ENCODE peak calls at places on chromosomes 16 and 17, in four cellular contexts. H is progenitor cell of endocrine pancreas, N is mucosa of descending colon, G is GM13976. B is an unnamed sample.

GRCh38 chr16:69031877-69032301 is 73.6 kb upstream of the HAS3 start:
- DNase-seq in H (no peak), N (peak), G (no peak), B (no peak)

GRCh38 chr16:276360-277077 is 775 bp upstream of the RGS11 start:
- DNase-seq in H (no peak), N (no peak), G (no peak), B (no peak)

GRCh38 chr17:47605006-47605405 is 44.7 kb upstream of the KPNB1 start:
- DNase-seq in H (no peak), N (no peak), G (no peak), B (no peak)

GRCh38 chr17:64387145-64387473 is 3.6 kb downstream of the PECAM1 start:
- DNase-seq in H (no peak), N (no peak), G (no peak), B (no peak)

GRCh38 chr17:40515491-40516041 is 14.1 kb upstream of the TNS4 start:
- DNase-seq in H (no peak), N (no peak), G (peak), B (no peak)

GRCh38 chr16:87648236-87648635 is 45.9 kb downstream of the JPH3 start:
- DNase-seq in H (no peak), N (no peak), G (no peak), B (no peak)

GRCh38 chr16:56793504-56793903 is 63.6 kb downstream of the NUP93 start:
- DNase-seq in H (no peak), N (peak), G (no peak), B (no peak)

GRCh38 chr17:71760062-71760720 is 360.6 kb upstream of the SOX9 start:
- DNase-seq in H (no peak), N (peak), G (no peak), B (no peak)

GRCh38 chr17:60901806-60902205 is 224.2 kb downstream of the BCAS3 start:
- DNase-seq in H (no peak), N (no peak), G (no peak), B (peak)

GRCh38 chr16:57680842-57681241 is 12.7 kb downstream of the ADGRG3 start:
- DNase-seq in H (no peak), N (no peak), G (no peak), B (no peak)

GRCh38 chr16:85625053-85625452 is 11.9 kb downstream of the GSE1 start:
- DNase-seq in H (no peak), N (no peak), G (no peak), B (no peak)

GRCh38 chr16:50781518-50781917 is 39.6 kb downstream of the CYLD start:
- DNase-seq in H (no peak), N (no peak), G (no peak), B (no peak)
- TF ChIP-seq CTCF in H (no peak), N (no peak), G (no peak), B (no peak)

GRCh38 chr17:75031972-75032895 is 14.5 kb downstream of the ATP5PD start:
- DNase-seq in H (no peak), N (peak), G (peak), B (no peak)

GRCh38 chr17:75033346-75034235 is 13.2 kb downstream of the ATP5PD start:
- DNase-seq in H (peak), N (peak), G (peak), B (peak)

GRCh38 chr17:75036643-75037268 is 10.0 kb downstream of the ATP5PD start:
- DNase-seq in H (no peak), N (peak), G (no peak), B (no peak)

GRCh38 chr17:75032896-75033294 is 13.9 kb downstream of the ATP5PD start:
- DNase-seq in H (no peak), N (peak), G (peak), B (no peak)

GRCh38 chr17:75034236-75034908 is 12.4 kb downstream of the ATP5PD start:
- DNase-seq in H (peak), N (peak), G (peak), B (no peak)
- TF ChIP-seq CTCF in H (peak), N (no peak), G (no peak), B (peak)

DNA sequence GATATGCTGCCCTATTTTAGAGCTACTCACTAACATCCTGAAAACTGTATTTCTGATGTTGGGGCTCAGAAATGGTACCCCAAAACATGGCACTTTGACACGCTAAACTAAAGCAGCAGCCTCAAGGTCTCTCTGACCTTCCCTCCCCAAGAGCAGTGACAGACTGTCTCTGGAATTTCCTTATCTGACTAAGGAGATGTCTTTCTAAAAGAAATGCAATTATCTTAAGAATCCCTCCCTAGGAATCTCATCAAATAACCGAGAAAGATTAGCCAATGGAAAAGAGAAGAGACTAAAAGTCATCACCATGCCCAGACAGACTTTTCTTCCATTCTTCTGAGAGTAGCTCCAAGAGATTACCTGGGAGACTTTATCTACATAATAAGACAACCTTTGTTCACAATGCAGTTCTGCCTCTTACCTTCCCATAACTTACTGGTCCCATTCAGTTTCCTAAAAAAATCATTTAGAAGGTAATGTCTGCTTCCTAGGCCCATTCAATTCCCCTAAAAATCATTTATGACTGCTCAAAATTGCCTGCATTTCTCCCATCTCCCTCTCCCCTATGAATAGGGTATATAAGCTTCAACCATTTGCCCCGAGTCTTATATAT is 123.9 kb downstream of the CPPED1 start:
- DNase-seq in H (no peak), N (no peak), G (no peak), B (no peak)
- TF ChIP-seq CTCF in H (no peak), N (no peak), G (no peak), B (no peak)

DNA sequence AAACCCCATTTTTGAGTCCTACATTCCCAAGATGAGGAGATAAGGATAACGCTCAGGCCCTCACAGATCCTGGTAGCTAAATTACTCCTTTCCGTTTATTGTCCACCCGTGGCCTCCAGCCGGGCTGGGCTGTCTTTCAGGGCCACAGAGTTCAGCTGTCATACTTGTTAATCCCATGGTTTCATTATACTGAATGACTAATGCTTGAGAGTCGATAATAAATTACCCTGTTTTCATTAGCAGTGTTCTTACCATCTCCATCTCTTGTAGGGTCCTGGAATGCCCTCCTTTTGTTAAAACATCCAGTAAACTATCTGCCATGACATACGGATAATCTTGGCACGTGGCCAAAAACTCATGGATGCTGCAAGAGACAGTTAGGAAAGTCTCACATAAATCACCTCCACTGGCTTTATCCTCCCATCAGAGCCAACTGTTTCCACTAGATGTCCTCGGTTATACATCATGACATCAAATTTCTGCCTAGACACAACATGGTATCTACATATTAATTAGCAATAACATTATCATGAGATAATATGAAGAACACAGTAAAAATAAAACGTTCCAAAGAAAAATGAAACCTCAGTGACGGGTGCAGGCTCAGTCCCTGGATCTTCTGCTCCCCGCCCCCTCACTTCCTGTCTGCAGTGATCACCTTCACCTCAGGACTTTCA is 45.3 kb downstream of the BRD7 start:
- DNase-seq in H (no peak), N (peak), G (no peak), B (no peak)
- TF ChIP-seq CTCF in H (peak), N (no peak), G (no peak), B (peak)

GRCh38 chr16:59146140-59146539 is 412.0 kb upstream of the GOT2 start:
- DNase-seq in H (no peak), N (no peak), G (no peak), B (no peak)
- TF ChIP-seq CTCF in H (no peak), N (no peak), G (no peak), B (no peak)

DNA sequence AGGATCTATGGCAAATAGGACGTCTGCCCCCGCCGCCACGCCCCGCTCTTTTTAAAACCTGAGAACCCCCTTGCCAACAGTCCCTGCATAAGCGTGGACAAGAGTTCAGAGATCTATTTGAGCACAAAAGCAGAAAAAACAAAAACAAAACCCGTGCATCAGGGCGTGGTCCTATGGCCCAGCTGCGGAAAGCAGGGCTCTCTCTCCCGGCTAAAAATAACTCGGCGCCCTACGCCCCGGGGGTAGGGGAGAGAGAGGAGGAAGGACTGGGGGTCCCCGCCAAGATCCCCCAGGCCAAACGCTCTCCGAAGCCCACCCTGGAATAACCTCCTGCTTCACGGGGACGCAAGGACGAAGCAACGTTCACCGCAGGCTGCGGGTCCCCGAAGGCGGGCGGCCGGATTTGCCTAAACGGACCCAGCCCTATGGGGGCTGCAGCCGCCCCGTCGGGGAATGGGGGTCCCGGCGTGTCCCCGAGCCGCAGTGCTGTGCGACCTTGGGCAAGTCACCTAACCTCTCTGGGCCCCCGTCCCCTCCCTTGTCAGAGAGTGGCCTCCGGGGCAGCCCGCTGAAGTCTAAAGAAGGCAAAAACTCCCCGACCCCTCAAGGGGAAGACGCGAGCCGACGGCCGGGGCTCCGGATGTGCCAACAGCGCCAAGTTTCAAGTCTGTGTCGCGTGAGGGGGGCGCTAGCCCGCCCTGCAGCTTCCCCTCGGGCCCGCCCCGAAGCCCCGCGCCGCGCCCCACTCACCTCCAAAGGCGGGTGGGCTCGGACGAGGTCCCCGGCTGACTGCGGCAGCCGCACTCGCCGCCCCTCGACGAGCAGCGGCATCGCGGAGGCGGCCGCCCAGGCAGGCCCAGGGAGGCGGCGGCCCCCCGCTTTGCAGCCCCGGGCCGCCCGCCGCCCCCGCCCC is 477 bp downstream of the NTAN1 start:
- DNase-seq in H (no peak), N (peak), G (no peak), B (no peak)
- TF ChIP-seq CTCF in H (peak), N (no peak), G (no peak), B (no peak)

DNA sequence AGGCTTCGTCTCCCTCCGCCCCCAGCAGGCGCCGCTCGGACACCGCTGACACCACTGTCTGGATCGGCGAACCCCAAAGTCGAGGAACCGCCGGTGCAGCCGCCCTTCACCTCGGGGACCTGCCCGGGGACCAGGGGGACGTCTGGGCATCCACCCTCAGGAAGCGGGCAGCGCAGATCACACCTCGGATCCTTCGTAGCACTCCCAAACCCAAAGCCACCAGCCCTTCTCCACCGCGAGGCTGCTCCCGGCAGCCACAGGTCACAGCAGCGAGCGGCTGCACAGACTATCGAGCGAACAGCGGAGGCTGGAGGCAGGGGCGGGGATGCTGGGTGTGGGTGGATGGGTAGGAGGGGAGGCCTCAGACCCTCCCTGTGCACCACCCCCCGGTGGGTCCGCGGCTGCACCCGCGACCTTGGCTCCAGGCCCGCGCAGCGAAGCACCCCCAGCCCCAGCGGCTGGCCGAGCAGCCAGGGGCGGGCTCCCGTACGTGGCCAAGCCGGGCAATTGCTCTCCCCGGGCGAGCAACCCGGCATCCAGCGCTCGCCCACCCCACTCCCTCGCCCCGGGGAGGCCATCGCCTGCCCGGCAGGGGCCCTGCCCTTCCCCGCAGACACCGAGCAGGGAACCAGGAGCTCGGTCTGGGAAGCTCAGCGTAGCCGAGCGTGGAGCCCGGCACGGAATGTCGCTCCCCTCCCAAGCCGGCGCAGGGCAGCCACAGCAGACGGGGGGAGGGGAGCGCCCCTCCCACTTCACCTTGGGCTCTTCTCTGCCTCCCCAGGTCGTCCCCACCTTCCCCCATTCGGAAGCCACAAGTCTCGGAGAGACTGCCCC is 1.0 kb downstream of the SDK2 start:
- DNase-seq in H (peak), N (peak), G (peak), B (no peak)
- TF ChIP-seq CTCF in H (peak), N (no peak), G (no peak), B (no peak)